ENCODE peak calls at places on chromosome 6, in six cellular contexts. J is HTR-8/SVneo; H is activated T-cell treated with anti-CD3 and anti-CD28 coated beads for 4 hours; O is effector memory CD4-positive, alpha-beta T cell; N is activated CD4-positive, alpha-beta T cell treated with anti-CD3 and anti-CD28 coated beads, Interleukin-2, amount 50 U/mL, for 24 hours; C is fibroblast of gingiva. L is an unnamed sample.

GRCh38 chr6:80249897-80250296 is 143.4 kb downstream of the BCKDHB start:
- DNase-seq in J (no peak), H (no peak), O (no peak), N (no peak), C (no peak), L (no peak)

GRCh38 chr6:111565316-111566221 is 40.1 kb downstream of the TRAF3IP2 start:
- DNase-seq in J (no peak), H (no peak), O (no peak), N (no peak), C (no peak), L (peak)

GRCh38 chr6:26340066-26340465 is 24.9 kb upstream of the BTN3A2 start:
- DNase-seq in J (no peak), H (no peak), O (no peak), N (no peak), C (no peak), L (no peak)

GRCh38 chr6:43817192-43817591 is 47.2 kb downstream of the VEGFA start:
- DNase-seq in J (peak), H (peak), O (no peak), N (no peak), C (peak), L (no peak)

GRCh38 chr6:117602899-117603588 is 733 bp upstream of the GOPC start:
- DNase-seq in J (no peak), H (no peak), O (no peak), N (no peak), C (no peak), L (no peak)

GRCh38 chr6:146041282-146041681 is 12.4 kb downstream of the GRM1 start:
- DNase-seq in J (no peak), H (no peak), O (no peak), N (no peak), C (peak), L (no peak)

GRCh38 chr6:89492025-89492640 is 59.2 kb downstream of the ANKRD6 start:
- DNase-seq in J (no peak), H (no peak), O (no peak), N (no peak), C (no peak), L (peak)

GRCh38 chr6:163183791-163184190 is 230.7 kb upstream of the QKI start:
- DNase-seq in J (no peak), H (no peak), O (no peak), N (no peak), C (no peak), L (no peak)

GRCh38 chr6:71284785-71285184 is 3.8 kb upstream of the OGFRL1 start:
- DNase-seq in J (no peak), H (no peak), O (no peak), N (no peak), C (no peak), L (no peak)